ENCODE peak calls at places on chromosomes 3 and 15, in five cellular contexts. F is mesenchymal stem cell, L is neuronal stem cell, S is H1, Z is IMR-90. X is an unnamed sample.

GRCh38 chr3:164113406-164114332 is 964.6 kb downstream of the SI start:
- DNase-seq in F (no peak), L (no peak), S (no peak), Z (no peak), X (no peak)

GRCh38 chr3:146342971-146343370 is 92.1 kb upstream of the PLSCR4 start:
- DNase-seq in F (peak; percentile 5), L (no peak), S (no peak), Z (peak; percentile 54), X (no peak)

GRCh38 chr3:113531826-113532697 is at the start of gene SIDT1:
- DNase-seq in F (peak; percentile 34), L (peak; percentile 21), S (no peak), Z (no peak), X (peak; percentile 42)

GRCh38 chr15:84761534-84762190 is 13.3 kb downstream of the ZNF592 start:
- DNase-seq in F (no peak), L (no peak), S (no peak), Z (peak; percentile 31), X (no peak)

GRCh38 chr3:139448104-139448503 is 28.2 kb downstream of the RBP2 start:
- DNase-seq in F (no peak), L (no peak), S (no peak), Z (no peak), X (no peak)

GRCh38 chr3:128098234-128098633 is 25.4 kb downstream of the RUVBL1 start:
- DNase-seq in F (no peak), L (no peak), S (no peak), Z (no peak), X (no peak)

GRCh38 chr3:139552632-139553335 is 13.2 kb upstream of the RBP1 start:
- DNase-seq in F (no peak), L (no peak), S (no peak), Z (no peak), X (no peak)

GRCh38 chr3:126711361-126711760 is 7.3 kb downstream of the CHCHD6 start:
- DNase-seq in F (peak; percentile 15), L (no peak), S (no peak), Z (peak; percentile 73), X (no peak)

GRCh38 chr15:100559330-100559729 is 30.6 kb upstream of the CERS3 start:
- DNase-seq in F (peak; percentile 74), L (no peak), S (no peak), Z (peak; percentile 81), X (no peak)

GRCh38 chr3:4750306-4751056 is 228.8 kb upstream of the BHLHE40 start:
- DNase-seq in F (no peak), L (peak; percentile 8), S (no peak), Z (peak; percentile 17), X (no peak)

GRCh38 chr3:171281256-171281655 is 178.9 kb downstream of the TNIK start:
- DNase-seq in F (no peak), L (no peak), S (no peak), Z (no peak), X (no peak)

GRCh38 chr15:22888120-22888859 is 49.8 kb downstream of the NIPA2 start:
- DNase-seq in F (peak; percentile 99), L (no peak), S (no peak), Z (peak; percentile 99), X (no peak)

GRCh38 chr15:72532991-72533601 is 59.0 kb downstream of the ARIH1 start:
- DNase-seq in F (no peak), L (no peak), S (no peak), Z (no peak), X (peak; percentile 45)

GRCh38 chr15:34717729-34718128 is 37.1 kb downstream of the GJD2 start:
- DNase-seq in F (no peak), L (no peak), S (no peak), Z (peak; percentile 28), X (no peak)

GRCh38 chr3:15636028-15636709 is 34.6 kb downstream of the BTD start:
- DNase-seq in F (peak; percentile 94), L (no peak), S (no peak), Z (peak; percentile 96), X (no peak)

GRCh38 chr3:156563900-156564682 is 9.2 kb upstream of the SSR3 start:
- DNase-seq in F (no peak), L (no peak), S (no peak), Z (no peak), X (no peak)

GRCh38 chr3:182668541-182668940 is 124.8 kb upstream of the ATP11B start:
- DNase-seq in F (no peak), L (no peak), S (no peak), Z (no peak), X (no peak)

GRCh38 chr15:94526071-94526689 is 294.8 kb downstream of the MCTP2 start:
- DNase-seq in F (peak; percentile 18), L (no peak), S (no peak), Z (no peak), X (peak; percentile 55)

GRCh38 chr15:85718271-85718971 is 76.3 kb downstream of the KLHL25 start:
- DNase-seq in F (no peak), L (no peak), S (no peak), Z (no peak), X (no peak)

GRCh38 chr3:2156244-2156847 is 57.7 kb downstream of the CNTN4 start:
- DNase-seq in F (peak; percentile 25), L (peak; percentile 48), S (peak; percentile 80), Z (no peak), X (peak; percentile 78)

GRCh38 chr15:38088971-38089370 is 154.5 kb downstream of the TMCO5A start:
- DNase-seq in F (no peak), L (no peak), S (no peak), Z (peak; percentile 10), X (no peak)

GRCh38 chr3:104437891-104438290 is 928.8 kb upstream of the ALCAM start:
- DNase-seq in F (no peak), L (no peak), S (no peak), Z (peak; percentile 10), X (no peak)

GRCh38 chr3:149448331-149448831 is 26.1 kb upstream of the TM4SF4 start:
- DNase-seq in F (peak; percentile 32), L (no peak), S (no peak), Z (peak; percentile 78), X (no peak)

GRCh38 chr3:71104090-71104489 is 479.4 kb downstream of the FOXP1 start:
- DNase-seq in F (peak; percentile 97), L (no peak), S (no peak), Z (peak; percentile 99), X (no peak)

GRCh38 chr3:20288050-20288449 is 102.0 kb upstream of the SGO1 start:
- DNase-seq in F (no peak), L (no peak), S (no peak), Z (no peak), X (peak; percentile 43)

DNA sequence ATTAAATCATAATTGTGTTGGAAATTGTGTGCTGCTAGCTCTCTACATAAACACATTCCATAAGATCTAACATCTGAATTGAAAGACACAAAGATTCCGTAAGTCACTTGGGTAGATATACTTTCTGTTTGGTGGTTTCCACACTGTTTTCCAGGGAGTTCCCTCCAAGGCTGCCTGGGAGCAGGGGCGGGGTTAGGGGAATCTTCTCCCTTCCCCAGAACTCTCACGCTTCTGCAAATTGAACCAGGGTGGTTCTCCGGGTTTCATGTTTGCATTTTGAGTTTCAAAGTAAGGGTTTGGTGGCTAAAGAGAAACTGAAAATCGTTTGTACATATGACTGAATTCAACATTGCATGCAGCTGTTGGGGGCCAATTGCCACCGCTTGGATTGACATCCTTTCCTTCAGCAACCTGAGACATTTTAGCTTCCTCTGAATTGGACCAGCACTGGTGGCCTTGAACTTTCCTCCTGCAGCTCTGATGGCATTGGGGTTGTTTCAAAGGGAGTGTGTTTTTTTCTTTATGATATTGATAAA is 192.7 kb upstream of the FEZF2 start:
- DNase-seq in F (no peak), L (no peak), S (no peak), Z (no peak), X (no peak)
- H3K4ac ChIP-seq in F (no peak overlapping the region), L (no peak overlapping the region), S (no peak overlapping the region), Z (no peak overlapping the region), X (no peak overlapping the region)

GRCh38 chr15:98787936-98788757 is 139.8 kb downstream of the IGF1R start:
- DNase-seq in F (peak; percentile 47), L (no peak), S (no peak), Z (peak; percentile 38), X (no peak)

GRCh38 chr15:98785408-98785795 is 137.1 kb downstream of the IGF1R start:
- DNase-seq in F (no peak), L (no peak), S (no peak), Z (no peak), X (no peak)

GRCh38 chr15:98785796-98786581 is 137.7 kb downstream of the IGF1R start:
- DNase-seq in F (no peak), L (peak; percentile 80), S (no peak), Z (no peak), X (no peak)

GRCh38 chr15:98787190-98787589 is 138.9 kb downstream of the IGF1R start:
- DNase-seq in F (no peak), L (no peak), S (no peak), Z (no peak), X (no peak)

GRCh38 chr15:98786706-98787105 is 138.4 kb downstream of the IGF1R start:
- DNase-seq in F (no peak), L (no peak), S (no peak), Z (no peak), X (no peak)
- H3K4ac ChIP-seq in F (no peak overlapping the region), L (no peak overlapping the region), S (no peak overlapping the region), Z (no peak overlapping the region), X (no peak overlapping the region)

GRCh38 chr15:63797103-63797502 is 36.6 kb downstream of the HERC1 start:
- DNase-seq in F (no peak), L (no peak), S (no peak), Z (no peak), X (no peak)
- H3K4ac ChIP-seq in F (no peak overlapping the region), L (no peak overlapping the region), S (no peak overlapping the region), Z (no peak overlapping the region), X (no peak overlapping the region)

GRCh38 chr3:107525101-107525953 is 2.6 kb downstream of the BBX start:
- DNase-seq in F (peak; percentile 46), L (peak; percentile 9), S (peak; percentile 61), Z (no peak), X (peak; percentile 31)
- H3K4ac ChIP-seq in F (peak overlapping the region; percentile 60), L (no peak overlapping the region), S (peak overlapping the region; percentile 19), Z (peak overlapping the region; percentile 66), X (no peak overlapping the region)

GRCh38 chr15:71380345-71380744 is 265.1 kb downstream of the THSD4 start:
- DNase-seq in F (no peak), L (no peak), S (no peak), Z (no peak), X (no peak)
- H3K4ac ChIP-seq in F (no peak overlapping the region), L (no peak overlapping the region), S (no peak overlapping the region), Z (peak overlapping the region; percentile 31), X (no peak overlapping the region)